ENCODE peak calls at places on chromosomes 11 and 22, in five cellular contexts. One of them, this sample, is unnamed.

GRCh38 chr22:30870451-30871345 is 97.9 kb downstream of the MORC2 start:
- DNase-seq in thoracic aorta: no peak
- DNase-seq in RWPE1: no peak
- DNase-seq in non-pigmented ciliary epithelial cell: no peak
- DNase-seq in MV-4-11: no peak
- DNase-seq in this sample: no peak

GRCh38 chr11:134971381-134971780 is 559.3 kb upstream of the B3GAT1 start:
- DNase-seq in thoracic aorta: no peak
- DNase-seq in MV-4-11: no peak
- DNase-seq in non-pigmented ciliary epithelial cell: no peak
- DNase-seq in RWPE1: no peak
- DNase-seq in this sample: no peak

GRCh38 chr22:20222764-20223420 is 45.2 kb downstream of the RTN4R start:
- DNase-seq in thoracic aorta: no peak
- DNase-seq in non-pigmented ciliary epithelial cell: no peak
- DNase-seq in RWPE1: no peak
- DNase-seq in MV-4-11: no peak
- DNase-seq in this sample: no peak

GRCh38 chr11:35618497-35619029 is 303 bp downstream of the FJX1 start:
- DNase-seq in RWPE1: peak
- DNase-seq in thoracic aorta: no peak
- DNase-seq in non-pigmented ciliary epithelial cell: no peak
- DNase-seq in MV-4-11: no peak
- DNase-seq in this sample: no peak

GRCh38 chr11:65574963-65575567 is 788 bp upstream of the EHBP1L1 start:
- DNase-seq in thoracic aorta: no peak
- DNase-seq in RWPE1: no peak
- DNase-seq in MV-4-11: no peak
- DNase-seq in non-pigmented ciliary epithelial cell: no peak
- DNase-seq in this sample: no peak

GRCh38 chr11:104127828-104128227 is 36.1 kb downstream of the PDGFD start:
- DNase-seq in MV-4-11: no peak
- DNase-seq in RWPE1: peak
- DNase-seq in non-pigmented ciliary epithelial cell: no peak
- DNase-seq in thoracic aorta: no peak
- DNase-seq in this sample: no peak

GRCh38 chr22:48091656-48092223 is 1329.3 kb downstream of the TBC1D22A start:
- DNase-seq in thoracic aorta: no peak
- DNase-seq in non-pigmented ciliary epithelial cell: no peak
- DNase-seq in RWPE1: no peak
- DNase-seq in MV-4-11: no peak
- DNase-seq in this sample: no peak

GRCh38 chr11:28343304-28344233 is 235.4 kb downstream of the METTL15 start:
- DNase-seq in RWPE1: peak
- DNase-seq in MV-4-11: peak
- DNase-seq in non-pigmented ciliary epithelial cell: peak
- DNase-seq in thoracic aorta: no peak
- DNase-seq in this sample: no peak

GRCh38 chr22:46752286-46752685 is 10.2 kb upstream of the TBC1D22A start:
- DNase-seq in non-pigmented ciliary epithelial cell: no peak
- DNase-seq in thoracic aorta: no peak
- DNase-seq in RWPE1: no peak
- DNase-seq in MV-4-11: no peak
- DNase-seq in this sample: no peak

GRCh38 chr11:125313271-125314222 is 149.0 kb downstream of the PKNOX2 start:
- DNase-seq in thoracic aorta: no peak
- DNase-seq in MV-4-11: no peak
- DNase-seq in non-pigmented ciliary epithelial cell: no peak
- DNase-seq in RWPE1: no peak
- DNase-seq in this sample: no peak

GRCh38 chr11:47308050-47308823 is 38.3 kb downstream of the MADD start:
- DNase-seq in MV-4-11: no peak
- DNase-seq in thoracic aorta: no peak
- DNase-seq in non-pigmented ciliary epithelial cell: no peak
- DNase-seq in RWPE1: no peak
- DNase-seq in this sample: no peak

GRCh38 chr11:134606251-134606650 is 194.2 kb upstream of the B3GAT1 start:
- DNase-seq in thoracic aorta: no peak
- DNase-seq in non-pigmented ciliary epithelial cell: no peak
- DNase-seq in MV-4-11: no peak
- DNase-seq in RWPE1: no peak
- DNase-seq in this sample: no peak

GRCh38 chr11:2579315-2580060 is 120.3 kb downstream of the KCNQ1OT1 start:
- DNase-seq in RWPE1: no peak
- DNase-seq in thoracic aorta: no peak
- DNase-seq in non-pigmented ciliary epithelial cell: no peak
- DNase-seq in MV-4-11: no peak
- DNase-seq in this sample: no peak

GRCh38 chr11:84247931-84248330 is 961.8 kb upstream of the CCDC90B start:
- DNase-seq in non-pigmented ciliary epithelial cell: no peak
- DNase-seq in RWPE1: no peak
- DNase-seq in thoracic aorta: no peak
- DNase-seq in MV-4-11: no peak
- DNase-seq in this sample: no peak

GRCh38 chr11:10450451-10451398 is 4.3 kb upstream of the AMPD3 start:
- DNase-seq in MV-4-11: no peak
- DNase-seq in RWPE1: peak
- DNase-seq in non-pigmented ciliary epithelial cell: no peak
- DNase-seq in thoracic aorta: no peak
- DNase-seq in this sample: no peak

GRCh38 chr11:60345489-60345888 is 18.4 kb downstream of the MS4A6E start:
- DNase-seq in MV-4-11: peak
- DNase-seq in non-pigmented ciliary epithelial cell: no peak
- DNase-seq in RWPE1: no peak
- DNase-seq in thoracic aorta: no peak
- DNase-seq in this sample: no peak

GRCh38 chr11:122696662-122697061 is 41.1 kb downstream of the UBASH3B start:
- DNase-seq in thoracic aorta: no peak
- DNase-seq in RWPE1: no peak
- DNase-seq in non-pigmented ciliary epithelial cell: no peak
- DNase-seq in MV-4-11: no peak
- DNase-seq in this sample: no peak

GRCh38 chr11:10026514-10026913 is 267.5 kb downstream of the SBF2 start:
- DNase-seq in thoracic aorta: no peak
- DNase-seq in non-pigmented ciliary epithelial cell: no peak
- DNase-seq in MV-4-11: no peak
- DNase-seq in RWPE1: no peak
- DNase-seq in this sample: no peak

GRCh38 chr11:61609970-61610347 is 29.1 kb upstream of the SYT7 start:
- DNase-seq in RWPE1: no peak
- DNase-seq in MV-4-11: no peak
- DNase-seq in thoracic aorta: no peak
- DNase-seq in non-pigmented ciliary epithelial cell: no peak
- DNase-seq in this sample: no peak

GRCh38 chr22:46068908-46069481 is 81.3 kb upstream of the PPARA start:
- DNase-seq in MV-4-11: no peak
- DNase-seq in non-pigmented ciliary epithelial cell: no peak
- DNase-seq in RWPE1: no peak
- DNase-seq in thoracic aorta: no peak
- DNase-seq in this sample: peak

GRCh38 chr11:72330131-72330727 is 86.3 kb upstream of the PHOX2A start:
- DNase-seq in RWPE1: no peak
- DNase-seq in thoracic aorta: no peak
- DNase-seq in MV-4-11: no peak
- DNase-seq in non-pigmented ciliary epithelial cell: no peak
- DNase-seq in this sample: no peak

This sample was measured in tibial nerve.